ENCODE peak calls at places on chromosome 3, in nine cellular contexts. One of them, this sample, is unnamed.

GRCh38 chr3:114872588-114872987 is 274.5 kb downstream of the ZBTB20 start:
- DNase-seq in transverse colon: no peak
- DNase-seq in HCT116: no peak
- DNase-seq in choroid plexus epithelial cell: no peak
- DNase-seq in epithelial cell of esophagus: no peak
- DNase-seq in CD8-positive, alpha-beta T cell: no peak
- DNase-seq in lower lobe of right lung: no peak
- DNase-seq in adrenal gland: no peak
- DNase-seq in MM.1S: no peak
- DNase-seq in this sample: no peak

GRCh38 chr3:180294282-180295027 is 257.7 kb upstream of the PEX5L start:
- DNase-seq in adrenal gland: no peak
- DNase-seq in MM.1S: no peak
- DNase-seq in transverse colon: no peak
- DNase-seq in epithelial cell of esophagus: no peak
- DNase-seq in choroid plexus epithelial cell: no peak
- DNase-seq in CD8-positive, alpha-beta T cell: no peak
- DNase-seq in HCT116: no peak
- DNase-seq in lower lobe of right lung: no peak
- DNase-seq in this sample: no peak

GRCh38 chr3:155079795-155080546 is at the start of gene MME:
- DNase-seq in epithelial cell of esophagus: peak
- DNase-seq in MM.1S: peak
- DNase-seq in adrenal gland: no peak
- DNase-seq in HCT116: no peak
- DNase-seq in CD8-positive, alpha-beta T cell: no peak
- DNase-seq in choroid plexus epithelial cell: peak
- DNase-seq in lower lobe of right lung: peak
- DNase-seq in transverse colon: peak
- DNase-seq in this sample: peak

GRCh38 chr3:24343084-24343783 is 151.4 kb downstream of the THRB start:
- DNase-seq in epithelial cell of esophagus: peak
- DNase-seq in HCT116: no peak
- DNase-seq in adrenal gland: no peak
- DNase-seq in lower lobe of right lung: no peak
- DNase-seq in choroid plexus epithelial cell: peak
- DNase-seq in MM.1S: no peak
- DNase-seq in transverse colon: no peak
- DNase-seq in CD8-positive, alpha-beta T cell: no peak
- DNase-seq in this sample: peak

GRCh38 chr3:11546657-11547302 is 96.9 kb downstream of the VGLL4 start:
- DNase-seq in HCT116: no peak
- DNase-seq in epithelial cell of esophagus: no peak
- DNase-seq in lower lobe of right lung: no peak
- DNase-seq in MM.1S: no peak
- DNase-seq in adrenal gland: peak
- DNase-seq in CD8-positive, alpha-beta T cell: no peak
- DNase-seq in choroid plexus epithelial cell: no peak
- DNase-seq in transverse colon: peak
- DNase-seq in this sample: no peak

GRCh38 chr3:123627673-123628670 is 43.1 kb upstream of the HACD2 start:
- DNase-seq in choroid plexus epithelial cell: no peak
- DNase-seq in transverse colon: peak
- DNase-seq in epithelial cell of esophagus: peak
- DNase-seq in MM.1S: no peak
- DNase-seq in lower lobe of right lung: no peak
- DNase-seq in CD8-positive, alpha-beta T cell: no peak
- DNase-seq in adrenal gland: no peak
- DNase-seq in HCT116: no peak
- DNase-seq in this sample: no peak

GRCh38 chr3:194714564-194714963 is 28.9 kb downstream of the FAM43A start:
- DNase-seq in MM.1S: no peak
- DNase-seq in adrenal gland: no peak
- DNase-seq in choroid plexus epithelial cell: no peak
- DNase-seq in epithelial cell of esophagus: no peak
- DNase-seq in HCT116: no peak
- DNase-seq in lower lobe of right lung: no peak
- DNase-seq in CD8-positive, alpha-beta T cell: no peak
- DNase-seq in transverse colon: no peak
- DNase-seq in this sample: no peak

GRCh38 chr3:143644370-143645089 is 203.7 kb downstream of the SLC9A9 start:
- DNase-seq in choroid plexus epithelial cell: peak
- DNase-seq in HCT116: peak
- DNase-seq in adrenal gland: peak
- DNase-seq in transverse colon: peak
- DNase-seq in MM.1S: peak
- DNase-seq in CD8-positive, alpha-beta T cell: no peak
- DNase-seq in lower lobe of right lung: peak
- DNase-seq in epithelial cell of esophagus: peak
- DNase-seq in this sample: peak

DNA sequence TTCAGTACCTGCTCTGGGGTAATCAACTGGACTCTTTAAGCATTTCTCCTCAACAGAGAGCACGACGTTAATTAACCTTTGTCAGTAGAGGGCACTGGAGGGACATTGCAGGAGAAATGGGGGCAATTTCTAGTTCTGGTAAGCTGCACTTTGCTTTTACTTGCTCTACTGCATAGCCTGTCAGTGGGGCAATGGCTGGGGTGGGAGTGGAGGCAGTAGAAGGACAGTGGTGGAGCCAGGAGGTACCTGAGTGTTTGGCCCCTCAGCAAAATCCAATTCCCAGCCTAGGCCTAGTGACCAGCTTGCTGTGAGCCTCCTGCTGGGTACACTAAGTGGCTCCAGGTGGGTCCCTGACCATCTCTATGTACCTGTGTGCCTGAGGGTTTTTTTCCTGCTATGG is 18.3 kb upstream of the MED12L start:
- DNase-seq in choroid plexus epithelial cell: no peak
- DNase-seq in lower lobe of right lung: no peak
- DNase-seq in CD8-positive, alpha-beta T cell: no peak
- DNase-seq in HCT116: peak
- DNase-seq in adrenal gland: no peak
- DNase-seq in MM.1S: peak
- DNase-seq in epithelial cell of esophagus: no peak
- DNase-seq in transverse colon: no peak
- DNase-seq in this sample: peak
- TF ChIP-seq CTCF in choroid plexus epithelial cell: peak
- TF ChIP-seq CTCF in lower lobe of right lung: no peak
- TF ChIP-seq CTCF in CD8-positive, alpha-beta T cell: no peak
- TF ChIP-seq CTCF in HCT116: peak
- TF ChIP-seq CTCF in adrenal gland: no peak
- TF ChIP-seq CTCF in MM.1S: peak
- TF ChIP-seq CTCF in epithelial cell of esophagus: no peak
- TF ChIP-seq CTCF in transverse colon: no peak
- TF ChIP-seq CTCF in this sample: peak

GRCh38 chr3:139388077-139388476 is 1.4 kb downstream of the COPB2 start:
- DNase-seq in MM.1S: no peak
- DNase-seq in CD8-positive, alpha-beta T cell: no peak
- DNase-seq in transverse colon: no peak
- DNase-seq in epithelial cell of esophagus: no peak
- DNase-seq in adrenal gland: no peak
- DNase-seq in choroid plexus epithelial cell: no peak
- DNase-seq in HCT116: no peak
- DNase-seq in lower lobe of right lung: no peak
- DNase-seq in this sample: no peak

GRCh38 chr3:139394116-139394515 is 4.7 kb upstream of the COPB2 start:
- DNase-seq in lower lobe of right lung: no peak
- DNase-seq in HCT116: no peak
- DNase-seq in epithelial cell of esophagus: no peak
- DNase-seq in CD8-positive, alpha-beta T cell: no peak
- DNase-seq in transverse colon: no peak
- DNase-seq in choroid plexus epithelial cell: peak
- DNase-seq in MM.1S: no peak
- DNase-seq in adrenal gland: no peak
- DNase-seq in this sample: no peak

GRCh38 chr3:139388961-139389551 is 391 bp downstream of the COPB2 start:
- DNase-seq in MM.1S: peak
- DNase-seq in CD8-positive, alpha-beta T cell: peak
- DNase-seq in choroid plexus epithelial cell: peak
- DNase-seq in epithelial cell of esophagus: no peak
- DNase-seq in adrenal gland: no peak
- DNase-seq in lower lobe of right lung: no peak
- DNase-seq in HCT116: no peak
- DNase-seq in transverse colon: no peak
- DNase-seq in this sample: peak

DNA sequence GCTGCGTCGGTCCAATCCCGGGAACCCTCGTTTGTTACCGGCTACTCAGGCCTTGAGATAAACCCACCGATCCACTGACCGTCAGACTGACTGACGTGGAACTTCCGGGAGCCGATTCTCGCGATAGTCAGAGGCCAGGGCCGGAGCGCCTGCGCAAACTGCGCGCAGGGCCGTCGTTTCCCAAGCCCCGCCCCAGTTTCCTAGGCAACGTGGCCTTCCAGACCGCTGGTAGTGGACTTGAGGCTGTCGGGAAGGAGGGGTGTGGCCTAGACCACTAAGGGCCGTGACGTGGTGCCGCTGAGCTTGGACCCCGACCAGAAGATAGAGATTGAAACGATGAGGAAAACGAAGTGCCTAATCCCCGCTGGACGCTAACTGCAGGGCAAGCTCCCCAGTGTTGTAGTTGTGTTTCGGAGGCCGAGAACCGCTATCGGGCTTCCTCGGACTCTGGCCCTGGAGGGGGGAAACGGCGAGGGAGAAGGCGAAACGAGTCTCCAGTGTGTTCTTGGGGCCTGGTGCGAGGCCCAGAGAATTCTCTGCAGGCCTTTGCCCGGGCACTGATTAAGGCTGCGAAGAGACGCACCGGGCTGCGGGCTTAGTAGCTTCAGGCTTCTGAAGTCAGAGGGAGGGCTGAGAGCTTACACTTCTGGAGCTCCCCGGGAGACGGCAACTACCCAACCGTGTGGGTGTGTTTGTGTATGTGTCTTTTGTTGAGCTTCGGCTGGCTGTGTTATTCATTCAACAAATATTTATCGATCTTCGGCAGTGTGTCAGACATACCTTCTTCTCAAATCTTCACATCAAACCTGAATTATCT is at the start of gene COPB2:
- DNase-seq in epithelial cell of esophagus: peak
- DNase-seq in choroid plexus epithelial cell: peak
- DNase-seq in lower lobe of right lung: peak
- DNase-seq in CD8-positive, alpha-beta T cell: peak
- DNase-seq in transverse colon: peak
- DNase-seq in HCT116: peak
- DNase-seq in MM.1S: peak
- DNase-seq in adrenal gland: peak
- DNase-seq in this sample: peak
- H3K4me3 ChIP-seq in epithelial cell of esophagus: peak
- H3K4me3 ChIP-seq in choroid plexus epithelial cell: peak
- H3K4me3 ChIP-seq in lower lobe of right lung: peak
- H3K4me3 ChIP-seq in CD8-positive, alpha-beta T cell: peak
- H3K4me3 ChIP-seq in transverse colon: peak
- H3K4me3 ChIP-seq in HCT116: peak
- H3K4me3 ChIP-seq in MM.1S: peak
- H3K4me3 ChIP-seq in adrenal gland: peak
- H3K4me3 ChIP-seq in this sample: peak

DNA sequence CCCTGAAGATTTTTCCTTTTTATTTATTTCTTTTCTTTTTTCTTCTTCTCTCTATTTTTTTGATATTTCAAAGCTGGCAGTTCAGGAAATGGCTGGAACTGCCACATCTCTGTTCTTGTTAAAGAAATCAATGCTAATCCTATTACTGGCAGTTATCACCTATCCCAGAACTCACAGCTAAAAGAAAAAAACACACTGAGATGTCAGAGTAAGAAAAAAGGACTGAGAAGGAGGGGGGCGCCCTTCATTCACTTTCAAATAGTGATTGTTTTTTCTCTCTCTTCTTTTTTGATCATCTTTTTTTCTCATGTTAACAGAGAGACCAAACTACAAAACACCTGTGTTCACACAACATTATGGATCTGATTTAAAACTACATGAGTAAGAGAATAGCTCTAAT is 337.1 kb downstream of the IL20RB start:
- DNase-seq in lower lobe of right lung: no peak
- DNase-seq in MM.1S: no peak
- DNase-seq in choroid plexus epithelial cell: no peak
- DNase-seq in CD8-positive, alpha-beta T cell: no peak
- DNase-seq in adrenal gland: no peak
- DNase-seq in epithelial cell of esophagus: no peak
- DNase-seq in HCT116: no peak
- DNase-seq in transverse colon: no peak
- DNase-seq in this sample: no peak
- TF ChIP-seq CTCF in lower lobe of right lung: no peak
- TF ChIP-seq CTCF in MM.1S: no peak
- TF ChIP-seq CTCF in choroid plexus epithelial cell: no peak
- TF ChIP-seq CTCF in CD8-positive, alpha-beta T cell: no peak
- TF ChIP-seq CTCF in adrenal gland: no peak
- TF ChIP-seq CTCF in epithelial cell of esophagus: no peak
- TF ChIP-seq CTCF in HCT116: no peak
- TF ChIP-seq CTCF in transverse colon: no peak
- TF ChIP-seq CTCF in this sample: no peak

GRCh38 chr3:4827767-4828166 is 151.5 kb upstream of the BHLHE40 start:
- DNase-seq in lower lobe of right lung: no peak
- DNase-seq in HCT116: no peak
- DNase-seq in epithelial cell of esophagus: no peak
- DNase-seq in MM.1S: no peak
- DNase-seq in choroid plexus epithelial cell: peak
- DNase-seq in CD8-positive, alpha-beta T cell: no peak
- DNase-seq in adrenal gland: no peak
- DNase-seq in transverse colon: no peak
- DNase-seq in this sample: peak

GRCh38 chr3:4823986-4824947 is 155.0 kb upstream of the BHLHE40 start:
- DNase-seq in epithelial cell of esophagus: no peak
- DNase-seq in MM.1S: no peak
- DNase-seq in lower lobe of right lung: no peak
- DNase-seq in CD8-positive, alpha-beta T cell: no peak
- DNase-seq in adrenal gland: no peak
- DNase-seq in choroid plexus epithelial cell: no peak
- DNase-seq in HCT116: no peak
- DNase-seq in transverse colon: no peak
- DNase-seq in this sample: no peak

GRCh38 chr3:4824948-4825325 is 154.3 kb upstream of the BHLHE40 start:
- DNase-seq in epithelial cell of esophagus: peak
- DNase-seq in transverse colon: no peak
- DNase-seq in lower lobe of right lung: no peak
- DNase-seq in choroid plexus epithelial cell: peak
- DNase-seq in MM.1S: no peak
- DNase-seq in CD8-positive, alpha-beta T cell: no peak
- DNase-seq in adrenal gland: no peak
- DNase-seq in HCT116: peak
- DNase-seq in this sample: peak

GRCh38 chr3:4826237-4827100 is 152.8 kb upstream of the BHLHE40 start:
- DNase-seq in HCT116: no peak
- DNase-seq in transverse colon: peak
- DNase-seq in adrenal gland: peak
- DNase-seq in CD8-positive, alpha-beta T cell: no peak
- DNase-seq in MM.1S: no peak
- DNase-seq in lower lobe of right lung: peak
- DNase-seq in epithelial cell of esophagus: no peak
- DNase-seq in choroid plexus epithelial cell: no peak
- DNase-seq in this sample: peak

DNA sequence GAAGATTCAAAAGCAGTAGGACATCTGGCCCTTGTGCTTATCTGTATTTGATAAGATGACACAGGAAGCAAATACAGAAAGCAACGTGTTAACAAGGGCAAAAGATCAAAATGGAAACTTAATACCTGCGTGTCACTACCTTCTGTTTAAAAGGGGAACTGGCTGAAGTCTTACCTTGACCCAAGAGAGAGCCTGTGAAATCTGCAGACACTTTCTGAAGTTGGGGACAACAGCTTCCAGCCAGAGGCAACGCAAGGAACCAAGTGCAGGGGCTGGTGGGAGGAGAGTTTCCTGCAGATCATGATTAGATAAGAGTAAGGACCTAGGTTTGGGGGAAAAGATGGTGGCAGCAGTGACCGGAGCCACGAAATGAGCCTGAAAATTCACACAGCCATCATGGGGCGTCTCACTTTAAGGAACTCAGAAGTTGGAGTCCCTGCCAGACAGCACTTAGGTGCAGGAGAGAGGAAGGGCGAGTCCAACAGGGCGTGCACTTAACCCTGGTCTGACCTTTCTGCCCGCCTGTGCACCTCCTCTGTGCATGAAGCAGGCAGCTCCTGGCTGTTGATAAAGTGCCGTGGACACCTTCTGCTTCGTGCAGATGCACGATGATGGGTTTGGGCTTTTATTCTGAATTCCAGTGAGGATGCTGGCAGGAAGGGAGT is 153.5 kb upstream of the BHLHE40 start:
- DNase-seq in lower lobe of right lung: peak
- DNase-seq in epithelial cell of esophagus: peak
- DNase-seq in MM.1S: no peak
- DNase-seq in HCT116: no peak
- DNase-seq in transverse colon: peak
- DNase-seq in choroid plexus epithelial cell: no peak
- DNase-seq in adrenal gland: no peak
- DNase-seq in CD8-positive, alpha-beta T cell: no peak
- DNase-seq in this sample: no peak
- H3K4me3 ChIP-seq in lower lobe of right lung: no peak
- H3K4me3 ChIP-seq in epithelial cell of esophagus: no peak
- H3K4me3 ChIP-seq in MM.1S: no peak
- H3K4me3 ChIP-seq in HCT116: no peak
- H3K4me3 ChIP-seq in transverse colon: no peak
- H3K4me3 ChIP-seq in choroid plexus epithelial cell: no peak
- H3K4me3 ChIP-seq in adrenal gland: no peak
- H3K4me3 ChIP-seq in CD8-positive, alpha-beta T cell: peak
- H3K4me3 ChIP-seq in this sample: no peak

This sample was measured in fibroblast of villous mesenchyme.